ENCODE peak calls at places on chromosomes 16 and 17, in four cellular contexts. G, D, Z and A are unnamed samples.

GRCh38 chr16:12876778-12877177 is 24.6 kb upstream of the SHISA9 start:
- DNase-seq in G (no peak), D (no peak), Z (no peak), A (no peak)

GRCh38 chr17:31394544-31394943 is 3.1 kb downstream of the RAB11FIP4 start:
- DNase-seq in G (no peak), D (peak), Z (no peak), A (peak)

GRCh38 chr17:740240-741055 is 8.1 kb downstream of the TLCD3A start:
- DNase-seq in G (no peak), D (no peak), Z (no peak), A (no peak)

GRCh38 chr16:84986879-84987278 is 24.5 kb downstream of the ZDHHC7 start:
- DNase-seq in G (no peak), D (no peak), Z (no peak), A (no peak)

GRCh38 chr16:67546091-67546501 is 16.2 kb upstream of the CTCF start:
- DNase-seq in G (no peak), D (no peak), Z (no peak), A (no peak)

GRCh38 chr16:12225282-12225681 is 248.7 kb downstream of the SNX29 start:
- DNase-seq in G (no peak), D (no peak), Z (no peak), A (no peak)

GRCh38 chr16:68332411-68333121 is 21.7 kb downstream of the PRMT7 start:
- DNase-seq in G (peak), D (peak), Z (no peak), A (peak)

GRCh38 chr17:83109793-83110645 is 30.6 kb downstream of the METRNL start:
- DNase-seq in G (peak), D (peak), Z (peak), A (no peak)

GRCh38 chr16:8589293-8590160 is 784 bp downstream of the TMEM114 start:
- DNase-seq in G (no peak), D (no peak), Z (no peak), A (no peak)

GRCh38 chr16:62035115-62036092 is 834 bp downstream of the CDH8 start:
- DNase-seq in G (no peak), D (no peak), Z (no peak), A (no peak)

GRCh38 chr17:36921131-36921851 is 16.0 kb upstream of the LHX1 start:
- DNase-seq in G (no peak), D (no peak), Z (peak), A (no peak)

GRCh38 chr17:37826497-37827115 is 81.7 kb upstream of the HNF1B start:
- DNase-seq in G (no peak), D (peak), Z (no peak), A (peak)

GRCh38 chr17:4304417-4305027 is 40.7 kb upstream of the ANKFY1 start:
- DNase-seq in G (peak), D (peak), Z (peak), A (peak)

GRCh38 chr16:54936979-54937672 is 6.5 kb downstream of the IRX5 start:
- DNase-seq in G (no peak), D (no peak), Z (no peak), A (no peak)
- TF ChIP-seq CTCF in G (no peak), D (no peak), Z (peak), A (peak)

GRCh38 chr17:7444682-7445010 is 215 bp upstream of the CHRNB1 start:
- DNase-seq in G (no peak), D (peak), Z (no peak), A (no peak)
- H3K4me3 ChIP-seq in G (no peak), D (peak), Z (peak), A (no peak)

GRCh38 chr17:29109477-29110371 is 66.8 kb downstream of the PIPOX start:
- DNase-seq in G (no peak), D (no peak), Z (no peak), A (no peak)

GRCh38 chr17:29108806-29109476 is 66.0 kb downstream of the PIPOX start:
- DNase-seq in G (no peak), D (no peak), Z (no peak), A (no peak)

GRCh38 chr17:29110372-29110757 is 67.4 kb downstream of the PIPOX start:
- DNase-seq in G (no peak), D (no peak), Z (no peak), A (no peak)

GRCh38 chr17:29107084-29107483 is 64.1 kb downstream of the PIPOX start:
- DNase-seq in G (no peak), D (peak), Z (no peak), A (no peak)

DNA sequence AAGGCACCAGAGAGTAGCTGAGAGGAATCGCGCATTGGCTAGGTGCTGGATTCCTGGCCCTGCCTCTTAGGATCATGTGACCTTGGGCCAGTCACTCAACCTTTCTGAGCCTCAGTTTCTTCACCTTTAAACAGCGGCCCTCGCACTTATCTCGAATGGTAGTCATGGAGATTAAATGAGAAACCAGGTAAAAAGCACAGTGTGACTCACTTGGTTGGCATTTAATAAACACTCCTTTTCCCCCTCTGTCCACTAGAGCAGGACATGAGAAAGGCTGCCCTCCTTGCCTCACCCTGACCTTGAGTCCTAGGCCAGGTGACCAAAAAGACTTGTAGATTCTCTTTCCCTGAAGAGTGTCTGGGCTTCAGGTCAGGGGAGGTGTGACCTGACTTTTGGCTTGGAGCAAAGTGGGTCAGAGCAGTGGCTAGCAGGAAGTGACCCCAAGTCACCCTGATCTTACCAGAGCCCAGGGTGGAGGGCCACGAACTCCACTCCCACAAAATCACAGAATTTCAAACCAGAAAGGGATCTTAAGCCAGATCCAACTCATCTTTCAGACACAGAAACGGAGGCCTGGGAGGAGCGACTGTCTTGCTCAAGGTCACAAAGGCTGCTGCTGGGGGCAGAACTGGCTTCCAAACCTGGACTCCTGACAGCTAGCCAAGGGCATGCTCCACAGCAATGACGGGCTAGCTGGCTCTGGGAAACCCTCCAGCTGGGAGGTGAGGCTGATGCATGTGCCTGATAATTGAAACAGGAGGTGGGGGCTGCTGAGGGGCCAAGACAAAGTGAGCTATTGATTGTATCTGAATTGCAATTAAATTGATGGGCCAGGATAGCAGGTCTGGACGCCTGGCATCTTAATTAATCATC is 65.2 kb downstream of the PIPOX start:
- DNase-seq in G (no peak), D (peak), Z (peak), A (no peak)
- H3K27ac ChIP-seq in G (no peak), D (peak), Z (peak), A (no peak)

GRCh38 chr17:21286771-21287702 is 2.5 kb downstream of the MAP2K3 start:
- DNase-seq in G (no peak), D (no peak), Z (peak), A (peak)
- TF ChIP-seq CTCF in G (no peak), D (no peak), Z (no peak), A (no peak)